ENCODE peak calls at places on chromosomes 4 and X, in five cellular contexts. One of them, this sample, is unnamed. For H3K9me3, the result is how much of the 10 kb centered on the place peaks cover.

GRCh38 chr4:48970471-48970921 is 15.6 kb upstream of the CWH43 start:
- DNase-seq in psoas muscle: no peak
- DNase-seq in CD8-positive, alpha-beta T cell: no peak
- DNase-seq in SK-N-SH: no peak
- DNase-seq in mammary epithelial cell: peak
- DNase-seq in this sample: no peak

GRCh38 chr4:10096201-10096975 is 20.2 kb downstream of the WDR1 start:
- DNase-seq in SK-N-SH: no peak
- DNase-seq in CD8-positive, alpha-beta T cell: peak
- DNase-seq in mammary epithelial cell: peak
- DNase-seq in psoas muscle: peak
- DNase-seq in this sample: peak

GRCh38 chr4:181701219-181701618 is 542.0 kb upstream of the TENM3 start:
- DNase-seq in CD8-positive, alpha-beta T cell: no peak
- DNase-seq in mammary epithelial cell: no peak
- DNase-seq in SK-N-SH: no peak
- DNase-seq in psoas muscle: no peak
- DNase-seq in this sample: no peak

GRCh38 chr4:137960371-137961050 is 281.6 kb downstream of the SLC7A11 start:
- DNase-seq in mammary epithelial cell: peak
- DNase-seq in CD8-positive, alpha-beta T cell: no peak
- DNase-seq in psoas muscle: no peak
- DNase-seq in SK-N-SH: no peak
- DNase-seq in this sample: no peak

GRCh38 chrX:68895339-68896250 is 66.8 kb downstream of the EFNB1 start:
- DNase-seq in mammary epithelial cell: peak
- DNase-seq in SK-N-SH: peak
- DNase-seq in CD8-positive, alpha-beta T cell: no peak
- DNase-seq in psoas muscle: peak
- DNase-seq in this sample: peak

GRCh38 chr4:16508968-16509367 is 282.7 kb upstream of the TAPT1 start:
- DNase-seq in psoas muscle: no peak
- DNase-seq in mammary epithelial cell: no peak
- DNase-seq in SK-N-SH: no peak
- DNase-seq in CD8-positive, alpha-beta T cell: no peak
- DNase-seq in this sample: no peak

GRCh38 chr4:43987331-43987944 is 461.2 kb downstream of the KCTD8 start:
- DNase-seq in CD8-positive, alpha-beta T cell: no peak
- DNase-seq in SK-N-SH: no peak
- DNase-seq in mammary epithelial cell: no peak
- DNase-seq in psoas muscle: no peak
- DNase-seq in this sample: no peak

GRCh38 chr4:119532319-119532718 is 96.3 kb downstream of the PDE5A start:
- DNase-seq in SK-N-SH: no peak
- DNase-seq in CD8-positive, alpha-beta T cell: no peak
- DNase-seq in mammary epithelial cell: no peak
- DNase-seq in psoas muscle: no peak
- DNase-seq in this sample: no peak

GRCh38 chrX:46256875-46257274 is 288.3 kb downstream of the ZNF674 start:
- DNase-seq in mammary epithelial cell: no peak
- DNase-seq in CD8-positive, alpha-beta T cell: no peak
- DNase-seq in psoas muscle: no peak
- DNase-seq in SK-N-SH: no peak
- DNase-seq in this sample: no peak

GRCh38 chrX:33906971-33907370 is 225.1 kb downstream of the FAM47A start:
- DNase-seq in SK-N-SH: no peak
- DNase-seq in CD8-positive, alpha-beta T cell: no peak
- DNase-seq in mammary epithelial cell: no peak
- DNase-seq in psoas muscle: no peak
- DNase-seq in this sample: no peak

GRCh38 chr4:145734576-145735329 is 54.8 kb downstream of the C4orf51 start:
- DNase-seq in CD8-positive, alpha-beta T cell: no peak
- DNase-seq in mammary epithelial cell: peak
- DNase-seq in psoas muscle: peak
- DNase-seq in SK-N-SH: no peak
- DNase-seq in this sample: peak

GRCh38 chr4:5079581-5079980 is 28.3 kb downstream of the STK32B start:
- DNase-seq in SK-N-SH: no peak
- DNase-seq in psoas muscle: no peak
- DNase-seq in CD8-positive, alpha-beta T cell: no peak
- DNase-seq in mammary epithelial cell: no peak
- DNase-seq in this sample: no peak

GRCh38 chrX:41558531-41558930 is 111.4 kb downstream of the NYX start:
- DNase-seq in mammary epithelial cell: no peak
- DNase-seq in CD8-positive, alpha-beta T cell: no peak
- DNase-seq in SK-N-SH: peak
- DNase-seq in psoas muscle: no peak
- DNase-seq in this sample: no peak

GRCh38 chr4:96736352-96736889 is 896.5 kb downstream of the PDHA2 start:
- DNase-seq in CD8-positive, alpha-beta T cell: no peak
- DNase-seq in SK-N-SH: no peak
- DNase-seq in psoas muscle: no peak
- DNase-seq in mammary epithelial cell: peak
- DNase-seq in this sample: no peak

GRCh38 chr4:186900232-186900900 is 176.7 kb upstream of the FAT1 start:
- DNase-seq in SK-N-SH: no peak
- DNase-seq in mammary epithelial cell: peak
- DNase-seq in psoas muscle: no peak
- DNase-seq in CD8-positive, alpha-beta T cell: no peak
- DNase-seq in this sample: no peak

GRCh38 chr4:109967798-109968520 is 55.3 kb downstream of the EGF start:
- DNase-seq in SK-N-SH: no peak
- DNase-seq in mammary epithelial cell: peak
- DNase-seq in CD8-positive, alpha-beta T cell: no peak
- DNase-seq in psoas muscle: no peak
- DNase-seq in this sample: no peak

GRCh38 chrX:38654302-38654701 is 93.0 kb downstream of the TSPAN7 start:
- DNase-seq in mammary epithelial cell: peak
- DNase-seq in CD8-positive, alpha-beta T cell: no peak
- DNase-seq in psoas muscle: no peak
- DNase-seq in SK-N-SH: peak
- DNase-seq in this sample: no peak

GRCh38 chr4:46392421-46392820 is 2.5 kb upstream of the GABRA2 start:
- DNase-seq in psoas muscle: no peak
- DNase-seq in CD8-positive, alpha-beta T cell: no peak
- DNase-seq in SK-N-SH: peak
- DNase-seq in mammary epithelial cell: peak
- DNase-seq in this sample: no peak

GRCh38 chr4:105147226-105148151 is 813 bp downstream of the TET2 start:
- DNase-seq in SK-N-SH: peak
- DNase-seq in mammary epithelial cell: peak
- DNase-seq in CD8-positive, alpha-beta T cell: no peak
- DNase-seq in psoas muscle: no peak
- DNase-seq in this sample: no peak

GRCh38 chrX:132737743-132738142 is 220.7 kb downstream of the HS6ST2 start:
- DNase-seq in CD8-positive, alpha-beta T cell: peak
- DNase-seq in mammary epithelial cell: peak
- DNase-seq in SK-N-SH: no peak
- DNase-seq in psoas muscle: no peak
- DNase-seq in this sample: no peak

GRCh38 chrX:120452131-120452530 is 17.0 kb downstream of the LAMP2 start:
- DNase-seq in psoas muscle: no peak
- DNase-seq in SK-N-SH: peak
- DNase-seq in CD8-positive, alpha-beta T cell: no peak
- DNase-seq in mammary epithelial cell: no peak
- DNase-seq in this sample: no peak

GRCh38 chr4:72390409-72390808 is 178.6 kb downstream of the ADAMTS3 start:
- DNase-seq in mammary epithelial cell: peak
- DNase-seq in CD8-positive, alpha-beta T cell: no peak
- DNase-seq in psoas muscle: no peak
- DNase-seq in SK-N-SH: no peak
- DNase-seq in this sample: no peak

GRCh38 chrX:26558719-26559386 is 342.9 kb downstream of the MAGEB5 start:
- DNase-seq in mammary epithelial cell: no peak
- DNase-seq in SK-N-SH: no peak
- DNase-seq in CD8-positive, alpha-beta T cell: no peak
- DNase-seq in psoas muscle: no peak
- DNase-seq in this sample: no peak

DNA sequence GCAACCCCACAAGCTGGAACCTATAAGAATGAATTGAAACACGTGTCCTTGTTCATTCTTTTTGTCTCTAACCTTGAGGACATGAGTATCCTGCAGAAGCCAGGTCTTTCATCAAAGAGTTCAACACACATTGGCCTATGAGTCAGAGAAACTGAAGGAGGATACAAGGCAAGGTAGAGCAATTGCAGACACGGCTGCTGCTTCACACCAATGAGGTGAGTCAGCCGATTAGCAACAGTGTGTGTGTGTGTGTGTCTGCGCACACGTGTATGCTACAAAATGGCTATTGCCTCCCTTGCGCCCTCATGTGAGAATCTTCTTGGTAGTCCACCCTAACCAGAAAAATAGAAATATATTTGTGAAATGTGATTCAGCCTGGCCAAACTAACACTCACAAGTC is 1477.7 kb upstream of the IGFBP7 start:
- DNase-seq in psoas muscle: no peak
- DNase-seq in mammary epithelial cell: no peak
- DNase-seq in SK-N-SH: no peak
- DNase-seq in CD8-positive, alpha-beta T cell: no peak
- DNase-seq in this sample: no peak
- TF ChIP-seq CTCF in psoas muscle: no peak
- TF ChIP-seq CTCF in mammary epithelial cell: no peak
- TF ChIP-seq CTCF in SK-N-SH: no peak
- TF ChIP-seq CTCF in CD8-positive, alpha-beta T cell: no peak
- TF ChIP-seq CTCF in this sample: no peak

GRCh38 chrX:56726609-56727008 is 2.4 kb upstream of the NBDY start:
- DNase-seq in mammary epithelial cell: peak
- DNase-seq in CD8-positive, alpha-beta T cell: no peak
- DNase-seq in psoas muscle: no peak
- DNase-seq in SK-N-SH: peak
- DNase-seq in this sample: no peak

GRCh38 chrX:56729152-56729557 is at the start of gene NBDY:
- DNase-seq in SK-N-SH: peak
- DNase-seq in CD8-positive, alpha-beta T cell: peak
- DNase-seq in mammary epithelial cell: peak
- DNase-seq in psoas muscle: peak
- DNase-seq in this sample: peak

GRCh38 chrX:56727531-56727930 is 1.5 kb upstream of the NBDY start:
- DNase-seq in CD8-positive, alpha-beta T cell: no peak
- DNase-seq in SK-N-SH: no peak
- DNase-seq in psoas muscle: no peak
- DNase-seq in mammary epithelial cell: no peak
- DNase-seq in this sample: no peak

GRCh38 chrX:56728752-56729151 is 291 bp upstream of the NBDY start:
- DNase-seq in mammary epithelial cell: peak
- DNase-seq in CD8-positive, alpha-beta T cell: no peak
- DNase-seq in SK-N-SH: no peak
- DNase-seq in psoas muscle: no peak
- DNase-seq in this sample: no peak

GRCh38 chrX:56728321-56728720 is 722 bp upstream of the NBDY start:
- DNase-seq in SK-N-SH: no peak
- DNase-seq in mammary epithelial cell: no peak
- DNase-seq in CD8-positive, alpha-beta T cell: no peak
- DNase-seq in psoas muscle: no peak
- DNase-seq in this sample: no peak
- H3K4me3 ChIP-seq in SK-N-SH: peak
- H3K4me3 ChIP-seq in mammary epithelial cell: peak
- H3K4me3 ChIP-seq in CD8-positive, alpha-beta T cell: no peak
- H3K4me3 ChIP-seq in psoas muscle: peak
- H3K4me3 ChIP-seq in this sample: no peak

DNA sequence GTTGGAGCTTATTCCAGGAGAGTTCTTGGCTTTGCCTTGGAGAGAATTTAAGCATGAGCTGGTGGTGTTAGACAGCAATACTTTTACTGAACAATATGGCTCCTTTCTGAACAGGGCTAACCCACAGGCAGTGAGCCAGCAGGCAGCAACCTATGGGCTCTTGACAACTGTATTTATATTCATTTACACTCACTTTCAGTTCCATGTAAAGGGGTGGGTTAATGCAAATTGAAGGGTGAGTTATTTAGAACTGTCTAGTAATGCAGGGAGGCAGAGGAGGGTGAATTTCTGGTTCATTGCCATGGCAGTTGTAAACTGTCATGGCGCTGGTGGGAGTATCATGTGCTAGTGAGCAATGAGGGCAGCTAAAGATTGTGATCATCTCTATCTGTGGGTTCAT is 15.7 kb downstream of the FOXR2 start:
- DNase-seq in mammary epithelial cell: no peak
- DNase-seq in CD8-positive, alpha-beta T cell: no peak
- DNase-seq in psoas muscle: no peak
- DNase-seq in SK-N-SH: no peak
- DNase-seq in this sample: no peak
- H3K9me3 ChIP-seq in mammary epithelial cell: under half
- H3K9me3 ChIP-seq in CD8-positive, alpha-beta T cell: under half
- H3K9me3 ChIP-seq in psoas muscle: under half
- H3K9me3 ChIP-seq in SK-N-SH: under half
- H3K9me3 ChIP-seq in this sample: under half

GRCh38 chr4:8342651-8343050 is 73.1 kb downstream of the HTRA3 start:
- DNase-seq in psoas muscle: no peak
- DNase-seq in mammary epithelial cell: no peak
- DNase-seq in SK-N-SH: peak
- DNase-seq in CD8-positive, alpha-beta T cell: no peak
- DNase-seq in this sample: no peak
- TF ChIP-seq CTCF in psoas muscle: no peak
- TF ChIP-seq CTCF in mammary epithelial cell: no peak
- TF ChIP-seq CTCF in SK-N-SH: peak
- TF ChIP-seq CTCF in CD8-positive, alpha-beta T cell: no peak
- TF ChIP-seq CTCF in this sample: no peak

GRCh38 chr4:82889287-82889686 is 1.7 kb downstream of the SEC31A start:
- DNase-seq in mammary epithelial cell: no peak
- DNase-seq in SK-N-SH: no peak
- DNase-seq in CD8-positive, alpha-beta T cell: no peak
- DNase-seq in psoas muscle: no peak
- DNase-seq in this sample: no peak
- H3K4me3 ChIP-seq in mammary epithelial cell: peak
- H3K4me3 ChIP-seq in SK-N-SH: peak
- H3K4me3 ChIP-seq in CD8-positive, alpha-beta T cell: no peak
- H3K4me3 ChIP-seq in psoas muscle: peak
- H3K4me3 ChIP-seq in this sample: peak

DNA sequence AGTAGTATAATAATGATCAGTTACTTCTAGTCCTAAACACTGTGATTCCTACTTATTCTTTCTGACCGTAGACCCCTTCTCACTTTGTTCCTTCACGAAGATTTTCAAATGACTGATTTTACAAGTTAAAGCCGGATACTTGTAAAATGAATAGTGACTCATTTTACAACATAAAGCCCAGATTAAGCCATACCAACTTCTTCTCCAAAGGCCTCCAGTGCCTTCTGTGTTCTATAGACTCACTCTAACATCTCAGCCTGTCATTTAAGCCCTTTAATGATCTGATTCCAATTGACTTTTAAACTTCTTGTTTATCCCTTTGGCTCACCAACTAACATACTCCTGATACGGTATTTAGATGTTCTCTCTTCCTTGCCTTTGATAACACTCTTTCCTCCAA is 480.0 kb upstream of the HS3ST1 start:
- DNase-seq in psoas muscle: no peak
- DNase-seq in mammary epithelial cell: no peak
- DNase-seq in CD8-positive, alpha-beta T cell: no peak
- DNase-seq in SK-N-SH: no peak
- DNase-seq in this sample: no peak
- H3K9me3 ChIP-seq in psoas muscle: under half
- H3K9me3 ChIP-seq in mammary epithelial cell: under half
- H3K9me3 ChIP-seq in CD8-positive, alpha-beta T cell: under half
- H3K9me3 ChIP-seq in SK-N-SH: under half
- H3K9me3 ChIP-seq in this sample: under half

This sample was measured in right atrium auricular region.